ENCODE peak calls at places on chromosome 1, in seven cellular contexts. C, U, X, I, Z, P and G are unnamed samples.

GRCh38 chr1:92365378-92366044 is 66.7 kb downstream of the RPAP2 start:
- DNase-seq in C (no peak), U (no peak), X (no peak), I (no peak), Z (no peak), P (no peak), G (peak; percentile 1)

GRCh38 chr1:1125945-1126344 is 10.1 kb upstream of the C1orf159 start:
- DNase-seq in C (no peak), U (no peak), X (no peak), I (no peak), Z (no peak), P (no peak), G (no peak)

GRCh38 chr1:157201767-157202166 is 63.6 kb upstream of the ETV3 start:
- DNase-seq in C (no peak), U (no peak), X (no peak), I (no peak), Z (no peak), P (no peak), G (no peak)

GRCh38 chr1:226100436-226101347 is 38.2 kb downstream of the H3-3A start:
- DNase-seq in C (no peak), U (peak; percentile 25), X (no peak), I (peak; percentile 73), Z (peak; percentile 66), P (peak; percentile 45), G (peak; percentile 40)

GRCh38 chr1:241647658-241648057 is 4.4 kb upstream of the WDR64 start:
- DNase-seq in C (no peak), U (no peak), X (no peak), I (no peak), Z (no peak), P (no peak), G (no peak)

GRCh38 chr1:236753964-236754363 is 41.1 kb upstream of the MTR start:
- DNase-seq in C (no peak), U (no peak), X (no peak), I (no peak), Z (no peak), P (peak; percentile 63), G (no peak)

GRCh38 chr1:71850936-71851335 is 431.4 kb downstream of the NEGR1 start:
- DNase-seq in C (no peak), U (no peak), X (peak; percentile 8), I (peak; percentile 42), Z (peak; percentile 41), P (peak; percentile 28), G (no peak)

GRCh38 chr1:153359241-153359640 is 1.6 kb downstream of the S100A9 start:
- DNase-seq in C (no peak), U (no peak), X (no peak), I (no peak), Z (no peak), P (no peak), G (no peak)

GRCh38 chr1:225343618-225344017 is 84.2 kb downstream of the LBR start:
- DNase-seq in C (no peak), U (no peak), X (no peak), I (peak; percentile 39), Z (peak; percentile 32), P (no peak), G (peak; percentile 7)

GRCh38 chr1:33500547-33500946 is 28.1 kb downstream of the ZSCAN20 start:
- DNase-seq in C (no peak), U (no peak), X (no peak), I (no peak), Z (no peak), P (no peak), G (no peak)

GRCh38 chr1:204286323-204286714 is 72.5 kb upstream of the GOLT1A start:
- DNase-seq in C (no peak), U (no peak), X (no peak), I (no peak), Z (no peak), P (no peak), G (no peak)

GRCh38 chr1:34419662-34420061 is 243.0 kb downstream of the C1orf94 start:
- DNase-seq in C (no peak), U (no peak), X (no peak), I (no peak), Z (no peak), P (no peak), G (peak; percentile 17)

GRCh38 chr1:37257646-37258045 is 216.7 kb upstream of the ZC3H12A start:
- DNase-seq in C (no peak), U (no peak), X (no peak), I (no peak), Z (no peak), P (no peak), G (no peak)
- TF ChIP-seq CTCF in C (no peak), U (no peak), X (no peak), I (no peak), Z (no peak), P (no peak), G (no peak)

GRCh38 chr1:201831371-201831770 is 2.4 kb downstream of the IPO9 start:
- DNase-seq in C (no peak), U (no peak), X (no peak), I (no peak), Z (no peak), P (no peak), G (no peak)
- H3K4me3 ChIP-seq in C (no peak overlapping the region), U (no peak overlapping the region), X (no peak overlapping the region), I (no peak overlapping the region), Z (no peak overlapping the region), P (no peak overlapping the region), G (no peak overlapping the region)

DNA sequence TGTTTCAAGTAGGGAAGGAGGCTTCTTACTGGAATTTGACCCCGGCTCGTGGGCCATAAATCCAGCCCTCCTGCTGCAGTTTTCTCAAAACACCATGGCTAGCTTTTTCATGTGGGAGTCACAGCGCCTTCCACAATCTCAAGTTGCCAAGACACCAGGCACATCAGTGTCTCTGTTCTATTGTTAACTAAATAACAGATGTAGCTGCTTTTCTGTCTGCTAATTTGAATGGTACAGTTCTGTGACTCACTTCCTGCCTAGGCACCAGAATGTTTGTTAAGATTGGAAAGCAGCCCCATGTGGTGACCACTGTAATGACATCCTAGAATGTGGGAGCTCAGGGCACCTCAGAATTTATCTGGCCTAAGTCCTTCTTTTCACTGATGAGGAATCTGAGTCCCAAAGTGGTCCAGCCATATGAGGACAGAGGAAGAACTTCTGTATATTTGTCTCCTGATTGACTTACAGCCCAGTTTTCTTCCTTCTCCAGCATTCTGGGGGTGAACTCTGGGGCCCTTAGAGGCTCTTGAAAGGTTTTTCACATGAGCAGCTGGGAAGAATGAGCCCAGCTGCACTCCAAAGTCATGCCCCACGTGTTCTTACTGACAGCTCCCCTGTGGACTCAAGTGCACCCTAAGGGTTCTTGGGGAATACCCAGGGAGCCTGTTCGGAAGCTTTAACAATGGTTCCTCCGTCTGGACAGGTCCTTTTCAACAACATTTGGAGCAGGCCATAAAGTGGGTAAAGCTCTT is 27.5 kb downstream of the TRIM45 start:
- DNase-seq in C (no peak), U (peak; percentile 15), X (peak; percentile 20), I (peak; percentile 75), Z (peak; percentile 68), P (no peak), G (peak; percentile 41)
- TF ChIP-seq CTCF in C (peak; percentile 22), U (no peak), X (peak; percentile 36), I (peak; percentile 43), Z (peak; percentile 40), P (no peak), G (peak; percentile 26)

DNA sequence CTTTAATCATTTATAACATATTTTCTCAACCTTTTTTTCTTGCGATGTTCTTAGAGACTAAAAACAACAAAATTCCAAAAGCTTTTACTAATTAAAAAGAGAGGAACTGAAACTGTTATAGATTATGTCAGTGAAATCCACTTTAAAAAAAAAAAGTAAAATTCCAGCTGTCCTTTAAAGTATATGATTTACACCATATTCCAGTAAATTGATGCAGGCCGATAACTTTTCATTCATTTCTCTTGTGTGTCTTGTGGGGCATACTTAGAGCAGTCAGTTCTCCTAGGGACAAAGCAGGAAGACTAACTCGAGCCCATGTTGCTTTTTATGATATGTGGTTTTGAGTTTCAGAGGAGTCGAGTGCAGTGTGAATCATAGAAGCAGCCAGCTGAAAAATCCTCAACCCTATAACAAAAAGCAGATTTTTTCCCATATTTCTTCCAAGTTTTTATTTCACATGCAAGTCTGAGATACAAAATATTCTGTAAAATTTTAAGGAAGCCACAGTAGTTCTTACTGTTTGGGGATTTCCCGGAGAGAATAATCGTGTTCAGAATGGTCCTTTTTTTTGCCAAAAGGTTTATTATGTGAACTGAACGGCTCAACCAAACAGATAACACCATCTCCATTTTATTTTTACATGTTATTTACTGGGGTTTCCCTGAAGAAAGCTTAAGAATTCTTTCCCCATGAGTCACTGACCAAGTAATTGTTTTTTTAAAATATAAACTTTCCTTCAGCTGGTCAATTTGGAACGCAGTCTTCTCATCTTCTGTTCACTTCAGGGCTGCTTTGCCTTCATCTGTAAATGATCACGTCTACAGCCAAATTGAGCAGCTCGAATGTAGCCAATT is 77.0 kb upstream of the C1orf105 start:
- DNase-seq in C (no peak), U (no peak), X (no peak), I (peak; percentile 86), Z (peak; percentile 84), P (no peak), G (peak; percentile 76)
- H3K4me3 ChIP-seq in C (peak overlapping the region; percentile 17), U (no peak overlapping the region), X (no peak overlapping the region), I (peak overlapping the region; percentile 6), Z (no peak overlapping the region), P (no peak overlapping the region), G (peak overlapping the region; percentile 43)

DNA sequence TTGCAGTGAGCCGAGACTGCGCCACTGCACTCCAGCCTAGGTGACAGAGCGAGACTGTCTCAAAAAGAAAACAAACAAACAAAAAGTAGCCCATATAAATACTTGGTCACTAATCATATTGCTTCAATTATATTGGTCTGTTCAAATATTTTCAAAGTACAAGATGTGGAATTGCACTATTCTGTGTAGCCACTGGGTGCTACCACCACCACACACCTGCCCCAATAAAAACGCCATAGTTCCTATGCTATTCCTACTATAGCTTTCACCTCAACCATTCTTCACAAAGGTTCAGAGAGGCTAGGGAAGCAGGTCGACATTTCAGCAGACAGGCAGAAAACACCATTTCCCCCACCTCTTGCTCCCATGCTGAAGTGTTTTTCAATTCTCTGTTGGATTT is 16.7 kb downstream of the NDC1 start:
- DNase-seq in C (no peak), U (no peak), X (no peak), I (no peak), Z (no peak), P (no peak), G (no peak)
- TF ChIP-seq CTCF in C (no peak), U (no peak), X (peak; percentile 10), I (no peak), Z (no peak), P (no peak), G (peak; percentile 3)

GRCh38 chr1:185245466-185245865 is 71.6 kb downstream of the IVNS1ABP start:
- DNase-seq in C (no peak), U (no peak), X (no peak), I (no peak), Z (peak; percentile 9), P (no peak), G (no peak)
- H3K4me3 ChIP-seq in C (no peak overlapping the region), U (no peak overlapping the region), X (no peak overlapping the region), I (no peak overlapping the region), Z (no peak overlapping the region), P (no peak overlapping the region), G (no peak overlapping the region)